ENCODE peak calls at places on chromosomes 16 and 17, in seven cellular contexts. B is naive thymus-derived CD4-positive, alpha-beta T cell; M is epithelial cell of esophagus; W is AG04450; H is coronary artery; I is psoas muscle; A is GM23248. P is an unnamed sample.
A peak's percentile ranks its signal among the peaks of the same experiment; 100 is the strongest.

GRCh38 chr17:40019140-40019991 is 4.1 kb downstream of the CSF3 start:
- DNase-seq in B (no peak), M (peak; percentile 77), W (peak; percentile 47), H (no peak), I (peak; percentile 93), A (peak; percentile 87), P (no peak)

GRCh38 chr16:49592507-49593422 is 219.2 kb downstream of the C16orf78 start:
- DNase-seq in B (peak; percentile 50), M (no peak), W (no peak), H (peak; percentile 50), I (peak; percentile 64), A (peak; percentile 41), P (no peak)

GRCh38 chr16:66921758-66922450 is 3.2 kb upstream of the CDH16 start:
- DNase-seq in B (no peak), M (peak; percentile 37), W (no peak), H (no peak), I (peak; percentile 69), A (no peak), P (no peak)

GRCh38 chr16:57534337-57534880 is 2.0 kb downstream of the CCDC102A start:
- DNase-seq in B (no peak), M (no peak), W (no peak), H (peak; percentile 72), I (no peak), A (no peak), P (no peak)

GRCh38 chr17:9002236-9002609 is 19.1 kb upstream of the NTN1 start:
- DNase-seq in B (no peak), M (no peak), W (no peak), H (no peak), I (no peak), A (no peak), P (no peak)

GRCh38 chr16:57859331-57859730 is 57.0 kb upstream of the KIFC3 start:
- DNase-seq in B (no peak), M (peak; percentile 24), W (no peak), H (no peak), I (no peak), A (peak; percentile 22), P (no peak)

GRCh38 chr16:57026778-57027062 is 37.4 kb downstream of the NLRC5 start:
- DNase-seq in B (no peak), M (no peak), W (no peak), H (no peak), I (no peak), A (no peak), P (no peak)

GRCh38 chr17:50209472-50210248 is 8.2 kb upstream of the COL1A1 start:
- DNase-seq in B (no peak), M (no peak), W (peak; percentile 100), H (peak; percentile 98), I (peak; percentile 93), A (peak; percentile 100), P (no peak)

GRCh38 chr16:21101631-21102420 is 48.8 kb downstream of the DNAH3 start:
- DNase-seq in B (no peak), M (peak; percentile 40), W (no peak), H (no peak), I (no peak), A (peak; percentile 51), P (no peak)

GRCh38 chr17:17214646-17215436 is 8.7 kb upstream of the PLD6 start:
- DNase-seq in B (no peak), M (no peak), W (no peak), H (no peak), I (no peak), A (no peak), P (no peak)

GRCh38 chr16:66025751-66026150 is 340.7 kb upstream of the CDH5 start:
- DNase-seq in B (no peak), M (no peak), W (no peak), H (no peak), I (no peak), A (no peak), P (no peak)

GRCh38 chr17:49986396-49987289 is 8.4 kb downstream of the DLX3 start:
- DNase-seq in B (no peak), M (no peak), W (no peak), H (no peak), I (no peak), A (no peak), P (no peak)

GRCh38 chr17:77728871-77729270 is 229.6 kb upstream of the TNRC6C start:
- DNase-seq in B (no peak), M (no peak), W (no peak), H (peak; percentile 31), I (no peak), A (no peak), P (no peak)

GRCh38 chr16:2842340-2843000 is 12.4 kb downstream of the ZG16B start:
- DNase-seq in B (peak; percentile 41), M (no peak), W (no peak), H (no peak), I (peak; percentile 88), A (peak; percentile 32), P (peak; percentile 42)

GRCh38 chr16:62642677-62643076 is 606.4 kb upstream of the CDH8 start:
- DNase-seq in B (no peak), M (no peak), W (no peak), H (no peak), I (no peak), A (no peak), P (no peak)

GRCh38 chr17:419073-419735 is 66.6 kb upstream of the RPH3AL start:
- DNase-seq in B (peak; percentile 73), M (no peak), W (no peak), H (no peak), I (no peak), A (no peak), P (no peak)

GRCh38 chr17:57589151-57590034 is 155.7 kb downstream of the CCDC182 start:
- DNase-seq in B (no peak), M (peak; percentile 14), W (no peak), H (no peak), I (no peak), A (no peak), P (no peak)

GRCh38 chr16:66352304-66352703 is 14.2 kb upstream of the CDH5 start:
- DNase-seq in B (no peak), M (no peak), W (no peak), H (no peak), I (no peak), A (no peak), P (no peak)

GRCh38 chr16:14286381-14287230 is 215.5 kb downstream of the MRTFB start:
- DNase-seq in B (peak; percentile 36), M (no peak), W (no peak), H (no peak), I (peak; percentile 58), A (peak; percentile 76), P (peak; percentile 68)

GRCh38 chr17:42845918-42846593 is 1.7 kb downstream of the AOC2 start:
- DNase-seq in B (no peak), M (no peak), W (no peak), H (peak; percentile 70), I (no peak), A (no peak), P (no peak)

DNA sequence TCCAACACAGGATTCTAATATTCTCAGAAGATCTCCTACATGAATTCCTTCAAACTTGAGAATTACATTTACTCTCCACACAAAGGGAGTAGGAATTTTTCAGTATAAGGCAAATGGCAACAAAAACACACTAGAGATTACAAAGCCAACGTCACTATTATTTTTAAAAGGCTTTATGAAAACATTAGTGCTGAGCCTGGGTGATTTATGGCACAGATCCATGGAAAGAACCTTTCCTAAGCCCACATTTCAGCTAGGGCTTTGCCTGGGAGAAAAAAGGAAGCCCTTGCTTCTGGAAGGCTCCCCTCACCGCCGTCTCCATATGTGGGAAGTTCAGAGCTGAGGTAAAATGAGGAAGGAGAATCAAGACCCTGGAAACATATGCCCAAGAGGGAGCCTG is 499.4 kb upstream of the HSBP1 start:
- DNase-seq in B (no peak), M (no peak), W (no peak), H (no peak), I (no peak), A (no peak), P (no peak)
- H3K4me3 ChIP-seq in B (no peak overlapping the region), M (no peak overlapping the region), W (no peak overlapping the region), H (no peak overlapping the region), I (no peak overlapping the region), A (no peak overlapping the region), P (no peak overlapping the region)

GRCh38 chr16:4212934-4213296 is 29.0 kb downstream of the SRL start:
- DNase-seq in B (no peak), M (peak; percentile 52), W (no peak), H (no peak), I (peak; percentile 64), A (peak; percentile 66), P (no peak)

GRCh38 chr16:4213721-4214120 is 28.2 kb downstream of the SRL start:
- DNase-seq in B (no peak), M (peak; percentile 59), W (no peak), H (no peak), I (no peak), A (peak; percentile 37), P (no peak)

GRCh38 chr16:4209657-4210056 is 32.2 kb downstream of the SRL start:
- DNase-seq in B (no peak), M (no peak), W (no peak), H (no peak), I (no peak), A (no peak), P (no peak)

GRCh38 chr16:4214215-4214621 is 27.7 kb downstream of the SRL start:
- DNase-seq in B (no peak), M (peak; percentile 94), W (peak; percentile 62), H (no peak), I (peak; percentile 74), A (peak; percentile 93), P (no peak)

GRCh38 chr16:4212207-4212933 is 29.5 kb downstream of the SRL start:
- DNase-seq in B (no peak), M (no peak), W (no peak), H (peak; percentile 94), I (peak; percentile 96), A (no peak), P (no peak)
- H3K4me3 ChIP-seq in B (no peak overlapping the region), M (no peak overlapping the region), W (no peak overlapping the region), H (no peak overlapping the region), I (peak overlapping the region; percentile 24), A (no peak overlapping the region), P (no peak overlapping the region)

DNA sequence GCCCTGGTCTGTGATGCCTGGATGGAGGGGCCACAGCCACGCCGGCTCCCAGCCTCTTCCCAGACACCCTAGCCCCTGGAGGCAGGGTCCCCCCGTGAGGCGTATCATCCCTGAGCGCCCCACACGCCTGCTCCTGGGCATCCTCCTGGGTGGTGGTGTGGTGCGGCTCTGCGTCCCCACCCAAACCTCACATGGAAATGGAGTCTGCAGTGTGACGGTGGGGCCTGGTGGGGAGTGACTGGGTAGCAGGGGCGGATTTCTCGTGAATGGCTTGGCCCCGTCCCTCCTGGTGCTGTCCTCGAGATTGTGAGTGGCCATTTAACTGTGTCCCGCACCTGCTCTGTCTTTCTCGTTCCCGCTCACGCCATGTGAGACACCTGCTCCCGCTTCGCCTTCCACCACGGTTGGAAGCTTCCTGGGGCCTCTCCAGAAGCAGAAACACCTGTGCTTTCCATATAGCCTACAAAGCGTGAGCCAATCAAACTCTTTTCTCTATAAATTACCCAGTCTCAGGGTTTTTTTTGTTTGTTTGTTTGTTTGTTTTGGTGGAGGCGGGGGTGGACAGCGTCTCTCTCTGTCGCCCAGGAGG is 5.9 kb upstream of the SSTR5 start:
- DNase-seq in B (no peak), M (no peak), W (no peak), H (no peak), I (no peak), A (no peak), P (no peak)
- H3K4me3 ChIP-seq in B (no peak overlapping the region), M (no peak overlapping the region), W (no peak overlapping the region), H (no peak overlapping the region), I (no peak overlapping the region), A (no peak overlapping the region), P (no peak overlapping the region)

GRCh38 chr17:31832748-31833147 is 26.3 kb downstream of the COPRS start:
- DNase-seq in B (no peak), M (no peak), W (no peak), H (no peak), I (no peak), A (no peak), P (no peak)
- H3K4me3 ChIP-seq in B (no peak overlapping the region), M (no peak overlapping the region), W (no peak overlapping the region), H (no peak overlapping the region), I (no peak overlapping the region), A (no peak overlapping the region), P (no peak overlapping the region)

GRCh38 chr17:61314368-61315078 is 85.1 kb upstream of the TBX2 start:
- DNase-seq in B (no peak), M (peak; percentile 80), W (no peak), H (peak; percentile 95), I (peak; percentile 64), A (peak; percentile 50), P (no peak)
- H3K4me3 ChIP-seq in B (no peak overlapping the region), M (no peak overlapping the region), W (no peak overlapping the region), H (peak overlapping the region; percentile 45), I (peak overlapping the region; percentile 20), A (no peak overlapping the region), P (no peak overlapping the region)

P was measured in GM12864.